ENCODE peak calls at places on chromosomes 1 and 21, in seven cellular contexts. C, M, U, N, L, R and G are unnamed samples.
A peak's percentile ranks its signal among the peaks of the same experiment; 100 is the strongest.

GRCh38 chr1:179612361-179612760 is 20.7 kb downstream of the TDRD5 start:
- DNase-seq in C (no peak), M (no peak), U (no peak), N (no peak), L (no peak), R (no peak), G (no peak)

GRCh38 chr21:39562791-39563770 is 49.7 kb upstream of the B3GALT5 start:
- DNase-seq in C (no peak), M (no peak), U (peak; percentile 83), N (no peak), L (no peak), R (no peak), G (no peak)

GRCh38 chr1:184937729-184938128 is 36.6 kb downstream of the NIBAN1 start:
- DNase-seq in C (no peak), M (no peak), U (no peak), N (no peak), L (no peak), R (no peak), G (no peak)

GRCh38 chr1:100894622-100895539 is at the start of gene EXTL2:
- DNase-seq in C (peak; percentile 82), M (peak; percentile 97), U (peak; percentile 88), N (peak; percentile 37), L (peak; percentile 64), R (peak; percentile 82), G (peak; percentile 87)

GRCh38 chr1:97632075-97632474 is 288.8 kb downstream of the DPYD start:
- DNase-seq in C (no peak), M (no peak), U (no peak), N (no peak), L (peak; percentile 60), R (no peak), G (no peak)

GRCh38 chr1:26912147-26912490 is 1.7 kb downstream of the NR0B2 start:
- DNase-seq in C (no peak), M (no peak), U (no peak), N (no peak), L (no peak), R (no peak), G (no peak)

GRCh38 chr1:14763977-14764376 is 165.5 kb downstream of the KAZN start:
- DNase-seq in C (no peak), M (no peak), U (no peak), N (no peak), L (no peak), R (no peak), G (no peak)

GRCh38 chr1:89351622-89352311 is 12.1 kb upstream of the GBP6 start:
- DNase-seq in C (no peak), M (no peak), U (no peak), N (no peak), L (no peak), R (no peak), G (no peak)

GRCh38 chr1:201119826-201120225 is 7.2 kb downstream of the ASCL5 start:
- DNase-seq in C (no peak), M (no peak), U (no peak), N (no peak), L (no peak), R (no peak), G (no peak)

GRCh38 chr1:171257207-171258052 is 9.1 kb downstream of the FMO1 start:
- DNase-seq in C (peak; percentile 80), M (no peak), U (no peak), N (no peak), L (no peak), R (no peak), G (no peak)

GRCh38 chr1:31754397-31754796 is 9.7 kb downstream of the ADGRB2 start:
- DNase-seq in C (no peak), M (no peak), U (no peak), N (no peak), L (no peak), R (no peak), G (no peak)

GRCh38 chr1:23343246-23344110 is 606 bp downstream of the HNRNPR start:
- DNase-seq in C (no peak), M (peak; percentile 56), U (peak; percentile 50), N (peak; percentile 41), L (peak; percentile 82), R (peak; percentile 87), G (peak; percentile 78)

GRCh38 chr1:203275656-203276272 is 29.6 kb upstream of the BTG2 start:
- DNase-seq in C (no peak), M (no peak), U (no peak), N (no peak), L (no peak), R (no peak), G (peak; percentile 32)